ENCODE peak calls at places on chromosomes 6 and 20, in six cellular contexts. E is adrenal gland, A is uterus, D is dorsolateral prefrontal cortex, Y is brain microvascular endothelial cell, F is mucosa of descending colon. C is an unnamed sample.
A peak's percentile ranks its signal among the peaks of the same experiment; 100 is the strongest.

GRCh38 chr20:9025643-9026042 is 43.2 kb upstream of the PLCB4 start:
- DNase-seq in Y (peak; percentile 55), F (no peak), E (no peak), A (no peak), D (no peak), C (no peak)

GRCh38 chr20:60653111-60653845 is 598.8 kb upstream of the CDH4 start:
- DNase-seq in F (no peak), D (no peak), A (no peak), Y (no peak), E (no peak), C (no peak)

GRCh38 chr6:56860466-56860865 is 94.4 kb upstream of the BEND6 start:
- DNase-seq in Y (peak; percentile 27), E (no peak), F (no peak), A (no peak), D (no peak), C (peak; percentile 44)

GRCh38 chr6:42402184-42402583 is 49.5 kb downstream of the TRERF1 start:
- DNase-seq in Y (no peak), E (no peak), D (no peak), A (no peak), F (no peak), C (no peak)

GRCh38 chr6:81769834-81770233 is 17.4 kb upstream of the TENT5A start:
- DNase-seq in D (no peak), A (no peak), E (no peak), F (no peak), Y (no peak), C (no peak)

GRCh38 chr6:4281341-4282293 is 146.2 kb upstream of the ECI2 start:
- DNase-seq in A (peak; percentile 37), Y (peak; percentile 39), F (peak; percentile 64), E (peak; percentile 62), D (peak; percentile 69), C (peak; percentile 55)

GRCh38 chr6:21595265-21595950 is 1.9 kb downstream of the SOX4 start:
- DNase-seq in F (peak; percentile 68), A (peak; percentile 56), D (no peak), Y (no peak), E (peak; percentile 28), C (peak; percentile 64)

GRCh38 chr6:37259191-37259590 is 1.2 kb upstream of the TMEM217 start:
- DNase-seq in A (no peak), D (no peak), E (no peak), Y (no peak), F (no peak), C (no peak)

GRCh38 chr6:73954843-73955242 is 258.8 kb downstream of the CD109 start:
- DNase-seq in D (no peak), Y (no peak), E (no peak), A (no peak), F (no peak), C (no peak)

GRCh38 chr20:35395728-35396127 is 16.0 kb downstream of the UQCC1 start:
- DNase-seq in Y (peak; percentile 79), D (no peak), F (no peak), A (no peak), E (peak; percentile 67), C (no peak)

GRCh38 chr6:134267917-134268361 is 50.0 kb downstream of the SGK1 start:
- DNase-seq in D (peak; percentile 51), E (no peak), A (no peak), F (no peak), Y (no peak), C (no peak)

GRCh38 chr6:143027058-143027457 is 33.6 kb upstream of the AIG1 start:
- DNase-seq in E (peak; percentile 53), A (peak; percentile 23), Y (peak; percentile 31), F (no peak), D (no peak), C (peak; percentile 15)

GRCh38 chr6:81589465-81590313 is 162.8 kb downstream of the TENT5A start:
- DNase-seq in Y (no peak), D (no peak), F (no peak), A (no peak), E (no peak), C (no peak)

GRCh38 chr6:28922841-28923317 is 906 bp downstream of the TRIM27 start:
- DNase-seq in F (no peak), Y (peak; percentile 23), E (peak; percentile 51), D (no peak), A (peak; percentile 29), C (peak; percentile 52)

GRCh38 chr20:34713194-34713943 is 9.2 kb downstream of the TP53INP2 start:
- DNase-seq in Y (peak; percentile 100), E (peak; percentile 72), F (no peak), A (peak; percentile 45), D (no peak), C (peak; percentile 65)

GRCh38 chr6:159067334-159067733 is 22.5 kb upstream of the TAGAP start:
- DNase-seq in Y (no peak), E (no peak), D (no peak), A (no peak), F (no peak), C (no peak)

GRCh38 chr20:37915800-37916570 is 13.1 kb downstream of the VSTM2L start:
- DNase-seq in A (peak; percentile 53), Y (no peak), E (no peak), F (no peak), D (no peak), C (no peak)

DNA sequence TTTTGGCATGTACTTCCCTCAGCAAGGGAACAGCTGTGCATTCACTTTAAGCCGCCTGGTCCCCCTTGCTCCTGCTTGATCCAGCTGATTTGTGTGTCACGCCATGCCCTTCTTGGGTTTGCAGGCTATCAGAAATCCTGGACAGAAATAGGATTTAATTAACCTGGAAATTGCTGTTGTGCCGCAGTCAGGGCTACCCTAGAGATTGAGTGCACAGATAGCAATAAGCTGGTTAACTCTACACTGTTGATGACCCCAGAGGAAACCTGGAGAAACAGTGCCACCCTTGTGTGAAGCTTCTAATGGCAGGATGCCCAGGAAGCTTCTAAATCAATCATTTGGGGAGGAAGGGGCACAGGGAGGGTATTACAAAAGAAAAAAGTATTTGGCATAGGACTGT is 199.0 kb downstream of the JARID2 start:
- DNase-seq in F (no peak), Y (no peak), E (no peak), A (no peak), D (no peak), C (peak; percentile 36)
- TF ChIP-seq CTCF in F (no peak), Y (peak; percentile 16), E (no peak), A (no peak), D (no peak), C (no peak)

GRCh38 chr6:68200929-68201328 is 434.2 kb upstream of the ADGRB3 start:
- DNase-seq in D (no peak), Y (no peak), E (no peak), F (no peak), A (no peak), C (no peak)

GRCh38 chr6:68197356-68197755 is 437.7 kb upstream of the ADGRB3 start:
- DNase-seq in F (no peak), Y (no peak), A (no peak), E (no peak), D (no peak), C (no peak)

GRCh38 chr6:68192988-68193387 is 442.1 kb upstream of the ADGRB3 start:
- DNase-seq in F (no peak), E (no peak), Y (no peak), D (no peak), A (no peak), C (no peak)

GRCh38 chr6:68194846-68195478 is 440.1 kb upstream of the ADGRB3 start:
- DNase-seq in A (no peak), E (no peak), Y (no peak), D (no peak), F (no peak), C (no peak)

DNA sequence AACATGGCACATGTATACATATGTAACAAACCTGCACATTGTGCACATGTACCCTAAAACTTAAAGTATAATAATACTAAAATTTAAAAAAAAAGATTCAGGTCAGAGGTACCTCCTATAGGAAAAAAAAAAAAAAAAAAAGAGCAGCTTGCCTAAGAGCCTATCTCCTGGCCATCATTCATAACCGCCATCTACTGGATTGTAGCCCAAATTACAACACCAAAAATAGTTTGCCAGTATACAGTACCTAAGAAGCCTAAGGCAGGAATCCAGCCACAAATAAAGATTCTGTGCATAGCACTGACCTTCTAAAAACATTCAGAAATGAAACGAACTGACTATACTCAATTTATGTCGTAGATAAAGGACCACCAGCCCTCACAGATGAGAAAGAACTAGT is 438.4 kb upstream of the ADGRB3 start:
- DNase-seq in F (no peak), Y (peak; percentile 28), A (no peak), D (no peak), E (no peak), C (no peak)
- TF ChIP-seq CTCF in F (no peak), Y (peak; percentile 39), A (no peak), D (no peak), E (no peak), C (no peak)

DNA sequence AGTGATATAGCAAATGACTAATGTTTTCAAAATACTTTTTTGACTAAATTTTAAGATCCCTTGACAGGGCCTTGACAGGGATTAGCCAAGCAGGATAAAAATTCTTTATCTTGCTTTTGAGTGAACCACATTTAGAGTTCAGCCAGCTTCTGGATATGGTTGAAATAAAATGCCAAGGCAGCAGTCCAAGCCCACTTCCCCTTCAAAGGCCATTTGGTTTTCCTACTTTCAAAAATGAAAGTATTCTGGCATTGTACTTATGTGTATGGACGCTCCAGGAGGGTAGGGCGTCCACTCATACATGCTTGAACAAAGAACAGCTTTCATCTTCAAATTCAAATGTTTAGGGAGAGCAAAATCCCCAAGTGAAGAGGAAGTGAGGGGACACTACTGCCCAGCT is 82.3 kb upstream of the BCLAF1 start:
- DNase-seq in D (no peak), E (no peak), F (no peak), A (no peak), Y (no peak), C (no peak)
- TF ChIP-seq CTCF in D (no peak), E (no peak), F (no peak), A (no peak), Y (no peak), C (no peak)

DNA sequence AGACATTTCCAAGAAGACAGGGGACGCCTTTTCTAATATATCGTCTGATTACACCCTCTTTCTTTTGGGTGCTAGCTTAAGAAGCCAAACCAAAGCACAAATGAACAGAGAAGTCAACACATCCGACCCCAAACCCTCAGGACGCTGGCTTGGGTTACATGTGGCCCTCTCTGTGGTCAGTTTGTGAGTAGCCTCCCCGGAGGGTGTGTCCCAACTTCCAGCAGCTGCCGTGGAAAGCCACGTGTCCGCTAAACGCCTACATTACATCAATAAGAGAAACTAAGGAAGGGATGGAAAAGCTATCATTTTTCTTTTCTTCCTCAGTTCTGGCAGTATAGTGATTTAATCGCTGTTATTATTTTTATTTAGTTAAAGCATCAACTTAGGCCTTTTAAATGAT is 487 bp upstream of the BMP6 start:
- DNase-seq in A (no peak), F (no peak), E (no peak), D (no peak), Y (no peak), C (no peak)
- TF ChIP-seq CTCF in A (no peak), F (no peak), E (no peak), D (no peak), Y (no peak), C (no peak)